ENCODE peak calls at places on chromosomes 13 and 19, in six cellular contexts. One of them, this sample, is unnamed.

GRCh38 chr13:54953786-54954185 is 1925.2 kb downstream of the OLFM4 start:
- DNase-seq in tibial nerve: no peak
- DNase-seq in ovary: no peak
- DNase-seq in esophagus muscularis mucosa: no peak
- DNase-seq in upper lobe of left lung: no peak
- DNase-seq in HepG2: no peak
- DNase-seq in this sample: no peak

GRCh38 chr13:66951426-66951825 is 278.7 kb downstream of the PCDH9 start:
- DNase-seq in tibial nerve: no peak
- DNase-seq in ovary: no peak
- DNase-seq in esophagus muscularis mucosa: no peak
- DNase-seq in upper lobe of left lung: no peak
- DNase-seq in HepG2: no peak
- DNase-seq in this sample: no peak

GRCh38 chr13:38045278-38046048 is 175.9 kb upstream of the TRPC4 start:
- DNase-seq in tibial nerve: no peak
- DNase-seq in ovary: no peak
- DNase-seq in esophagus muscularis mucosa: no peak
- DNase-seq in upper lobe of left lung: no peak
- DNase-seq in HepG2: peak
- DNase-seq in this sample: no peak

GRCh38 chr19:41804327-41804726 is 7.9 kb downstream of the CEACAM3 start:
- DNase-seq in tibial nerve: no peak
- DNase-seq in ovary: no peak
- DNase-seq in esophagus muscularis mucosa: no peak
- DNase-seq in upper lobe of left lung: no peak
- DNase-seq in HepG2: no peak
- DNase-seq in this sample: no peak

GRCh38 chr19:11204943-11205349 is 7.6 kb upstream of the KANK2 start:
- DNase-seq in tibial nerve: no peak
- DNase-seq in ovary: peak
- DNase-seq in esophagus muscularis mucosa: no peak
- DNase-seq in upper lobe of left lung: no peak
- DNase-seq in HepG2: no peak
- DNase-seq in this sample: no peak

GRCh38 chr13:53010374-53011105 is 18.1 kb upstream of the OLFM4 start:
- DNase-seq in tibial nerve: no peak
- DNase-seq in ovary: no peak
- DNase-seq in esophagus muscularis mucosa: peak
- DNase-seq in upper lobe of left lung: no peak
- DNase-seq in HepG2: peak
- DNase-seq in this sample: peak

GRCh38 chr13:35501721-35502235 is 25.3 kb upstream of the MAB21L1 start:
- DNase-seq in tibial nerve: no peak
- DNase-seq in ovary: no peak
- DNase-seq in esophagus muscularis mucosa: no peak
- DNase-seq in upper lobe of left lung: no peak
- DNase-seq in HepG2: no peak
- DNase-seq in this sample: no peak

GRCh38 chr13:80840313-80840976 is 499.5 kb upstream of the SPRY2 start:
- DNase-seq in tibial nerve: no peak
- DNase-seq in ovary: no peak
- DNase-seq in esophagus muscularis mucosa: no peak
- DNase-seq in upper lobe of left lung: no peak
- DNase-seq in HepG2: no peak
- DNase-seq in this sample: no peak

GRCh38 chr13:83819156-83819555 is 63.1 kb downstream of the SLITRK1 start:
- DNase-seq in tibial nerve: no peak
- DNase-seq in ovary: no peak
- DNase-seq in esophagus muscularis mucosa: no peak
- DNase-seq in upper lobe of left lung: no peak
- DNase-seq in HepG2: no peak
- DNase-seq in this sample: no peak

GRCh38 chr19:6459356-6460098 is at the start of gene SLC25A23:
- DNase-seq in tibial nerve: peak
- DNase-seq in ovary: peak
- DNase-seq in esophagus muscularis mucosa: no peak
- DNase-seq in upper lobe of left lung: peak
- DNase-seq in HepG2: peak
- DNase-seq in this sample: peak

GRCh38 chr19:5838437-5839311 is 828 bp downstream of the FUT6 start:
- DNase-seq in tibial nerve: no peak
- DNase-seq in ovary: no peak
- DNase-seq in esophagus muscularis mucosa: no peak
- DNase-seq in upper lobe of left lung: no peak
- DNase-seq in HepG2: no peak
- DNase-seq in this sample: no peak

GRCh38 chr13:21150013-21150412 is 26.3 kb downstream of the SKA3 start:
- DNase-seq in tibial nerve: no peak
- DNase-seq in ovary: no peak
- DNase-seq in esophagus muscularis mucosa: no peak
- DNase-seq in upper lobe of left lung: no peak
- DNase-seq in HepG2: no peak
- DNase-seq in this sample: no peak

GRCh38 chr13:43425234-43425633 is 361.5 kb downstream of the ENOX1 start:
- DNase-seq in tibial nerve: no peak
- DNase-seq in ovary: no peak
- DNase-seq in esophagus muscularis mucosa: no peak
- DNase-seq in upper lobe of left lung: no peak
- DNase-seq in HepG2: no peak
- DNase-seq in this sample: no peak

GRCh38 chr19:7428651-7429113 is 60.2 kb downstream of the PEX11G start:
- DNase-seq in tibial nerve: no peak
- DNase-seq in ovary: no peak
- DNase-seq in esophagus muscularis mucosa: no peak
- DNase-seq in upper lobe of left lung: no peak
- DNase-seq in HepG2: no peak
- DNase-seq in this sample: no peak

GRCh38 chr19:16416574-16416973 is 55.2 kb downstream of the EPS15L1 start:
- DNase-seq in tibial nerve: no peak
- DNase-seq in ovary: no peak
- DNase-seq in esophagus muscularis mucosa: no peak
- DNase-seq in upper lobe of left lung: no peak
- DNase-seq in HepG2: no peak
- DNase-seq in this sample: no peak

GRCh38 chr13:30791354-30791921 is 56.1 kb downstream of the ALOX5AP start:
- DNase-seq in tibial nerve: peak
- DNase-seq in ovary: no peak
- DNase-seq in esophagus muscularis mucosa: no peak
- DNase-seq in upper lobe of left lung: no peak
- DNase-seq in HepG2: no peak
- DNase-seq in this sample: no peak

GRCh38 chr19:3095375-3096191 is 1.4 kb downstream of the GNA11 start:
- DNase-seq in tibial nerve: no peak
- DNase-seq in ovary: no peak
- DNase-seq in esophagus muscularis mucosa: no peak
- DNase-seq in upper lobe of left lung: peak
- DNase-seq in HepG2: peak
- DNase-seq in this sample: no peak

GRCh38 chr13:35500071-35500595 is 23.6 kb upstream of the MAB21L1 start:
- DNase-seq in tibial nerve: no peak
- DNase-seq in ovary: no peak
- DNase-seq in esophagus muscularis mucosa: no peak
- DNase-seq in upper lobe of left lung: no peak
- DNase-seq in HepG2: no peak
- DNase-seq in this sample: no peak

GRCh38 chr13:109479991-109480696 is 306.2 kb downstream of the IRS2 start:
- DNase-seq in tibial nerve: no peak
- DNase-seq in ovary: no peak
- DNase-seq in esophagus muscularis mucosa: no peak
- DNase-seq in upper lobe of left lung: no peak
- DNase-seq in HepG2: no peak
- DNase-seq in this sample: peak

GRCh38 chr19:10155834-10156233 is 36.1 kb upstream of the EIF3G start:
- DNase-seq in tibial nerve: no peak
- DNase-seq in ovary: no peak
- DNase-seq in esophagus muscularis mucosa: no peak
- DNase-seq in upper lobe of left lung: no peak
- DNase-seq in HepG2: no peak
- DNase-seq in this sample: no peak

GRCh38 chr19:47280183-47280797 is 5.6 kb downstream of the INAFM1 start:
- DNase-seq in tibial nerve: no peak
- DNase-seq in ovary: peak
- DNase-seq in esophagus muscularis mucosa: no peak
- DNase-seq in upper lobe of left lung: no peak
- DNase-seq in HepG2: peak
- DNase-seq in this sample: peak

GRCh38 chr13:25882732-25883357 is 169.0 kb downstream of the SHISA2 start:
- DNase-seq in tibial nerve: no peak
- DNase-seq in ovary: no peak
- DNase-seq in esophagus muscularis mucosa: no peak
- DNase-seq in upper lobe of left lung: no peak
- DNase-seq in HepG2: no peak
- DNase-seq in this sample: no peak

GRCh38 chr19:12544401-12544876 is 6.8 kb downstream of the ZNF564 start:
- DNase-seq in tibial nerve: no peak
- DNase-seq in ovary: no peak
- DNase-seq in esophagus muscularis mucosa: no peak
- DNase-seq in upper lobe of left lung: no peak
- DNase-seq in HepG2: no peak
- DNase-seq in this sample: no peak

GRCh38 chr19:3700242-3701032 is at the start of gene PIP5K1C:
- DNase-seq in tibial nerve: peak
- DNase-seq in ovary: peak
- DNase-seq in esophagus muscularis mucosa: peak
- DNase-seq in upper lobe of left lung: peak
- DNase-seq in HepG2: peak
- DNase-seq in this sample: peak

GRCh38 chr13:31172535-31172934 is 10.8 kb upstream of the HSPH1 start:
- DNase-seq in tibial nerve: no peak
- DNase-seq in ovary: no peak
- DNase-seq in esophagus muscularis mucosa: no peak
- DNase-seq in upper lobe of left lung: no peak
- DNase-seq in HepG2: peak
- DNase-seq in this sample: no peak

GRCh38 chr19:46974181-46974580 is 45.5 kb upstream of the NPAS1 start:
- DNase-seq in tibial nerve: no peak
- DNase-seq in ovary: no peak
- DNase-seq in esophagus muscularis mucosa: no peak
- DNase-seq in upper lobe of left lung: no peak
- DNase-seq in HepG2: no peak
- DNase-seq in this sample: no peak

GRCh38 chr19:51101171-51101865 is 6.9 kb downstream of the CTU1 start:
- DNase-seq in tibial nerve: no peak
- DNase-seq in ovary: no peak
- DNase-seq in esophagus muscularis mucosa: no peak
- DNase-seq in upper lobe of left lung: no peak
- DNase-seq in HepG2: no peak
- DNase-seq in this sample: no peak

GRCh38 chr19:11018179-11018578 is 57.3 kb downstream of the SMARCA4 start:
- DNase-seq in tibial nerve: no peak
- DNase-seq in ovary: no peak
- DNase-seq in esophagus muscularis mucosa: no peak
- DNase-seq in upper lobe of left lung: no peak
- DNase-seq in HepG2: no peak
- DNase-seq in this sample: no peak

GRCh38 chr19:31963741-31964140 is 381.7 kb upstream of the ZNF507 start:
- DNase-seq in tibial nerve: no peak
- DNase-seq in ovary: no peak
- DNase-seq in esophagus muscularis mucosa: no peak
- DNase-seq in upper lobe of left lung: no peak
- DNase-seq in HepG2: no peak
- DNase-seq in this sample: no peak

GRCh38 chr19:4543856-4544647 is 4.2 kb upstream of the LRG1 start:
- DNase-seq in tibial nerve: no peak
- DNase-seq in ovary: no peak
- DNase-seq in esophagus muscularis mucosa: no peak
- DNase-seq in upper lobe of left lung: no peak
- DNase-seq in HepG2: no peak
- DNase-seq in this sample: no peak

GRCh38 chr19:43983912-43984686 is at the start of gene ZNF155:
- DNase-seq in tibial nerve: peak
- DNase-seq in ovary: peak
- DNase-seq in esophagus muscularis mucosa: peak
- DNase-seq in upper lobe of left lung: peak
- DNase-seq in HepG2: peak
- DNase-seq in this sample: peak

GRCh38 chr13:45417790-45418534 is at the start of gene SLC25A30:
- DNase-seq in tibial nerve: peak
- DNase-seq in ovary: peak
- DNase-seq in esophagus muscularis mucosa: peak
- DNase-seq in upper lobe of left lung: peak
- DNase-seq in HepG2: peak
- DNase-seq in this sample: peak
- TF ChIP-seq CTCF in tibial nerve: no peak
- TF ChIP-seq CTCF in ovary: no peak
- TF ChIP-seq CTCF in esophagus muscularis mucosa: no peak
- TF ChIP-seq CTCF in upper lobe of left lung: no peak
- TF ChIP-seq CTCF in HepG2: peak
- TF ChIP-seq CTCF in this sample: no peak

GRCh38 chr13:105897575-105897974 is 637.9 kb downstream of the EFNB2 start:
- DNase-seq in tibial nerve: no peak
- DNase-seq in ovary: no peak
- DNase-seq in esophagus muscularis mucosa: no peak
- DNase-seq in upper lobe of left lung: no peak
- DNase-seq in HepG2: no peak
- DNase-seq in this sample: no peak
- TF ChIP-seq EP300 in tibial nerve: no peak
- TF ChIP-seq EP300 in ovary: no peak
- TF ChIP-seq EP300 in esophagus muscularis mucosa: no peak
- TF ChIP-seq EP300 in upper lobe of left lung: no peak
- TF ChIP-seq EP300 in HepG2: no peak
- TF ChIP-seq EP300 in this sample: no peak

DNA sequence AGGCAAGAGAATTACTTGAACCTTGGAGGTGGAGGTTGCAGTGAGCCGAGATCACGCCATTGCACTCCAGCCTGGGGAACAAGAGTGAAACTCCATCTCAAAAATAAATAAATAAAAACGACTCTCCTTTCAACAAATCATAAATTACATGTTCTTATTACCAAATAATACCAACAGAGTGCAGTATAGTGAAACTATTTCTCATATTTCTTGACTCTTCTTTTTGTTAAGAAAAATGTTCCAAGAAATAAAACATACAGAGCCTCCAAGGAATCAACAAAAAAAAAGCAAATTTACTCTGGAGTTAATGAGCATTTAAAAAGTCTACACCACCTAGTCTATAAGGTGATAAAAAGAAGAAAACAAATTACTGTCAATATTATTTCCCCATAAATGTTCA is 188.8 kb downstream of the KLF12 start:
- DNase-seq in tibial nerve: no peak
- DNase-seq in ovary: no peak
- DNase-seq in esophagus muscularis mucosa: no peak
- DNase-seq in upper lobe of left lung: no peak
- DNase-seq in HepG2: no peak
- DNase-seq in this sample: no peak
- TF ChIP-seq CTCF in tibial nerve: no peak
- TF ChIP-seq CTCF in ovary: no peak
- TF ChIP-seq CTCF in esophagus muscularis mucosa: no peak
- TF ChIP-seq CTCF in upper lobe of left lung: no peak
- TF ChIP-seq CTCF in HepG2: no peak
- TF ChIP-seq CTCF in this sample: no peak

DNA sequence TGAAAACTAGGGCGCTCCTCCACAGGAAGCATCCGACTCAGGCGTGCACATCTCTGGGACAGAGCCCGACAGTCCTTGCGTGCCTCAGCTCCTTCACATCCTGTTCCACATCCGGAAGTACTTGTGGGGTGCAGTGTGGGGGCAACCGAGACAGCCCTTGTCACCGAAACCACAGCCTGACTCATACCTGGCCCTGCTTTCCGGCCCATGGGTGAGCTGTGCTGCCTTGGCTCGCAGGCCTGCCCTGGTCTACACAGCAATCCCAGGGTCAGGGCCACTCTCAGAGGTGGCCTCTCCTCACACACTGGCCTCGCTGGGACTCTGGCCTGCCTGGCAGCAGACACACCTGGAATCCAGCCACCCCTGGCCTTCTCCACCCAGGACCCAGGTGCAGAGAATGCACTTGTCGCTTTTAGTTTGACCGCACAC is 100.4 kb downstream of the STK24 start:
- DNase-seq in tibial nerve: no peak
- DNase-seq in ovary: no peak
- DNase-seq in esophagus muscularis mucosa: no peak
- DNase-seq in upper lobe of left lung: peak
- DNase-seq in HepG2: no peak
- DNase-seq in this sample: peak
- TF ChIP-seq EP300 in tibial nerve: no peak
- TF ChIP-seq EP300 in ovary: no peak
- TF ChIP-seq EP300 in esophagus muscularis mucosa: no peak
- TF ChIP-seq EP300 in upper lobe of left lung: no peak
- TF ChIP-seq EP300 in HepG2: no peak
- TF ChIP-seq EP300 in this sample: no peak

This sample was measured in stomach.